ENCODE peak calls at places on chromosomes 16 and 17, in four cellular contexts. P is MCF 10A, E is progenitor cell of endocrine pancreas, N is uterus. H is an unnamed sample.

GRCh38 chr17:67489273-67489672 is 112.2 kb downstream of the PITPNC1 start:
- DNase-seq in P (no peak), N (no peak), E (no peak), H (no peak)

GRCh38 chr17:80104321-80104955 is 3.1 kb downstream of the GAA start:
- DNase-seq in E (no peak), N (no peak), P (no peak), H (no peak)

GRCh38 chr17:4986951-4987766 is at the start of gene CAMTA2:
- DNase-seq in N (peak), E (peak), P (peak), H (peak)

GRCh38 chr17:40932608-40933007 is 4.8 kb downstream of the KRT23 start:
- DNase-seq in N (no peak), P (no peak), E (no peak), H (no peak)

GRCh38 chr17:82200135-82200534 is 12.5 kb downstream of the CCDC57 start:
- DNase-seq in P (no peak), E (no peak), N (no peak), H (no peak)

GRCh38 chr17:46770818-46771600 is 47.5 kb downstream of the WNT3 start:
- DNase-seq in P (no peak), E (peak), N (no peak), H (no peak)

GRCh38 chr17:38673714-38674012 is 1.1 kb downstream of the EPOP start:
- DNase-seq in E (peak), N (no peak), P (no peak), H (no peak)

GRCh38 chr16:68074850-68075249 is 10.3 kb upstream of the NFATC3 start:
- DNase-seq in P (no peak), N (no peak), E (no peak), H (no peak)

GRCh38 chr17:29243792-29244191 is 2.9 kb upstream of the CRYBA1 start:
- DNase-seq in P (peak), E (no peak), N (no peak), H (no peak)

GRCh38 chr17:76027159-76027839 is at the start of gene EVPL:
- DNase-seq in P (peak), N (no peak), E (no peak), H (no peak)

GRCh38 chr17:4711671-4712111 is 1.3 kb downstream of the ARRB2 start:
- DNase-seq in N (no peak), P (no peak), E (no peak), H (no peak)

GRCh38 chr17:35312790-35313711 is 60.4 kb downstream of the SLFN11 start:
- DNase-seq in E (no peak), P (peak), N (peak), H (no peak)

GRCh38 chr17:77834170-77835115 is 124.1 kb upstream of the TNRC6C start:
- DNase-seq in P (peak), N (peak), E (no peak), H (peak)

GRCh38 chr16:84040823-84041391 is 1.7 kb downstream of the SLC38A8 start:
- DNase-seq in E (no peak), N (no peak), P (peak), H (no peak)

GRCh38 chr17:53794875-53795274 is 27.9 kb upstream of the KIF2B start:
- DNase-seq in P (no peak), N (no peak), E (no peak), H (no peak)

GRCh38 chr16:89562027-89562599 is 1.6 kb downstream of the RPL13 start:
- DNase-seq in E (no peak), P (peak), N (no peak), H (peak)

GRCh38 chr17:80673152-80673920 is 128.7 kb downstream of the RPTOR start:
- DNase-seq in E (no peak), P (no peak), N (no peak), H (no peak)

GRCh38 chr17:30956764-30957374 is 14.0 kb upstream of the RNF135 start:
- DNase-seq in E (no peak), P (no peak), N (no peak), H (no peak)

GRCh38 chr17:20105539-20106291 is 96.6 kb downstream of the SPECC1 start:
- DNase-seq in N (no peak), P (no peak), E (no peak), H (no peak)

GRCh38 chr16:25747160-25747758 is 55.5 kb downstream of the HS3ST4 start:
- DNase-seq in N (no peak), P (peak), E (peak), H (no peak)

GRCh38 chr17:81519284-81520020 is 6.9 kb upstream of the ACTG1 start:
- DNase-seq in N (peak), E (peak), P (peak), H (no peak)

GRCh38 chr16:78689031-78689430 is 589.6 kb downstream of the WWOX start:
- DNase-seq in E (no peak), P (peak), N (peak), H (no peak)

GRCh38 chr17:27975146-27976011 is 67.1 kb upstream of the NLK start:
- DNase-seq in E (no peak), P (peak), N (no peak), H (no peak)

GRCh38 chr17:37792787-37793186 is 47.9 kb upstream of the HNF1B start:
- DNase-seq in E (no peak), P (no peak), N (no peak), H (no peak)

GRCh38 chr17:68909066-68909465 is 46.1 kb downstream of the ABCA8 start:
- DNase-seq in P (peak), N (peak), E (no peak), H (no peak)

GRCh38 chr16:3638916-3639644 is 15.4 kb upstream of the DNASE1 start:
- DNase-seq in N (no peak), P (no peak), E (no peak), H (no peak)

GRCh38 chr16:10921536-10922327 is 20.5 kb downstream of the DEXI start:
- DNase-seq in E (no peak), N (no peak), P (peak), H (no peak)

GRCh38 chr17:13646411-13646810 is 44.7 kb upstream of the HS3ST3A1 start:
- DNase-seq in P (no peak), N (no peak), E (no peak), H (no peak)

GRCh38 chr16:75305364-75306101 is 54.1 kb upstream of the BCAR1 start:
- DNase-seq in N (peak), P (peak), E (no peak), H (peak)

DNA sequence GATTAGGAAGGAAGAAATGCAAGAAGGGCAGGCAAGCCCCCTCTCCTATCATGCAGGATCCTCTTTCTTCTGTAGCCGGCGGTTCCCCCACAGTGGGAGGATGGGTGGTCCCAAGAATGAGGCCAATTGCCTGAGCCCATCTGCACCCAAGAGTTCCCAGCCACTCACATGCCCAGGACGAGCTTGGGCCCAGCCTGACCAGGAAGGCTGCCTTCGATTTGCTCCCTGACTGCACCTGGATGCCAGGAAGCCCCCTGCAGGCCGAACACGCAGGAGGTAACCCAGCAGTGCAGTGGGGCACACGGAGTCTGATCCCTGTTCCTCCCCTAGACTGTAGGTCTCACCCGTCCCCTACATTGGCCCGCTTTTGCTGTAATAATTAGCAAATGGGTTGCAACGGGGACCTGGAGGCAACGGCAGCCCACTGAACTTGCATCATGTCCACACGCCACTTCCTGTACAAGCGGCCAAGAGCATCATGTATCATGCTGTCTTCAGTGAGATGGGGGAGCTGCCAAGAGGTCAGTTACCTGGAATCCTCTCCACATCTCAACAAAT is 67.5 kb downstream of the AMFR start:
- DNase-seq in P (no peak), E (no peak), N (no peak), H (no peak)
- TF ChIP-seq CTCF in P (no peak), E (peak), N (no peak), H (no peak)

GRCh38 chr17:16286947-16287562 is 66.2 kb downstream of the CENPV start:
- DNase-seq in E (no peak), P (peak), N (peak), H (peak)
- TF ChIP-seq CTCF in E (no peak), P (no peak), N (no peak), H (no peak)

DNA sequence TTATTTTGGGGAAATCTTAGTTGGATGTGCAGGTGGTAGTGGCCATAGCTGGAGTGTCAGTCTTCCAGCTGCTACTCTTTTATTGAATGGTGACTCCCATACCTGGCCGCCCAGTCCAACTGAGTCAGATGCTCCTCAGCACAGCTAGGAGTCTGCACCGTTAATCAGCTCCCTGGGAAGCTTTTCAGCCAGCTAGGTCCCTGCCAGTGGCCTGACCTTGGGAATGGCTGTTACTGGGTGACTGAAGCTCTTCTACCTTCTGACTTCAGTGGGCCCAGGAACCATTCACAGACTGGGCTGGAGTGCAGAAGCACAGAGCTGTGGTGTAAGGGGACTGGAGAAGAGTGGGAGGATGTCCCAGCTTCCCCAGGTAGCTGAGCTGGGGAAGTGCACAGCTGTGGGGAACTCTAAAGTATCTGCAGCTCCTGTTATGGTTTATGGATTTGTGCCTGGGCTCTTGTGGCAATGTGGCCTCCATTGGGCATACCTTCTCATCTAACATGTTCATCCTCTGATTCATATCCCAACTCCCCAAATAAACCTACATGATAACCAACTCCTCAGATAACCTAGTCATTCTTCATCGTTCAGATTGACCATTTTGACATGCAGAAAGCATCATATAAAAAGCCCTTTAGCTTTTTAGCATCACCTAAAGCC is 14.0 kb downstream of the ALKBH5 start:
- DNase-seq in E (no peak), P (no peak), N (no peak), H (no peak)
- TF ChIP-seq CTCF in E (no peak), P (no peak), N (no peak), H (no peak)

DNA sequence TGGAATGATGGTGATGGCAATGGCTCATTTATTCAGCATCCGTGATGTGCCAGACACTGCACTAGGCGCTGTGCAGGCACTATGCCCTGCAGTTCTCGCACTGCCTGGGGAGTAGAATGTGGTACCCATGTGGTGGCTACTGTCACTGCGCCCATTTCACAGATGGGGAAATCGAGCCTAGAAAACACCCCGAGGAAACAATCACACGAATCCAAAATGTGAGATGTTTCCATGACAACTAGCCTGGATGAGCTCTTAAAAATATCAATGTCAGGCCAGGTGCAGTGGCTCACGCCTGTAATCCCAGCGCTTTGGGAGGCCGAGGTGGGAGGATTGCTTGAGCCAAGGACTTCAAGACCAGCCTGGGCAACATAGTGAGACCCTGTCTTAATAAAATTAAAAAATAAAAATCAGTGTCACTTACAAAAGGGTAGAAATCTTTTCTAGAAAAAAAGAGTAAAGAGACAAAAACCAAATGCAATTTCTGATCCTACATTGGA is 57.9 kb upstream of the TNRC6A start:
- DNase-seq in N (peak), E (no peak), P (no peak), H (no peak)
- TF ChIP-seq CTCF in N (no peak), E (no peak), P (no peak), H (no peak)

GRCh38 chr16:70438325-70438982 is 446 bp downstream of the ST3GAL2 start:
- DNase-seq in E (peak), N (peak), P (no peak), H (no peak)

GRCh38 chr16:70441406-70441990 is 2.6 kb upstream of the ST3GAL2 start:
- DNase-seq in E (no peak), P (no peak), N (no peak), H (no peak)

GRCh38 chr16:70437582-70438324 is 1.1 kb downstream of the ST3GAL2 start:
- DNase-seq in E (no peak), N (peak), P (peak), H (no peak)

GRCh38 chr16:70437017-70437581 is 1.8 kb downstream of the ST3GAL2 start:
- DNase-seq in E (no peak), N (peak), P (peak), H (no peak)

DNA sequence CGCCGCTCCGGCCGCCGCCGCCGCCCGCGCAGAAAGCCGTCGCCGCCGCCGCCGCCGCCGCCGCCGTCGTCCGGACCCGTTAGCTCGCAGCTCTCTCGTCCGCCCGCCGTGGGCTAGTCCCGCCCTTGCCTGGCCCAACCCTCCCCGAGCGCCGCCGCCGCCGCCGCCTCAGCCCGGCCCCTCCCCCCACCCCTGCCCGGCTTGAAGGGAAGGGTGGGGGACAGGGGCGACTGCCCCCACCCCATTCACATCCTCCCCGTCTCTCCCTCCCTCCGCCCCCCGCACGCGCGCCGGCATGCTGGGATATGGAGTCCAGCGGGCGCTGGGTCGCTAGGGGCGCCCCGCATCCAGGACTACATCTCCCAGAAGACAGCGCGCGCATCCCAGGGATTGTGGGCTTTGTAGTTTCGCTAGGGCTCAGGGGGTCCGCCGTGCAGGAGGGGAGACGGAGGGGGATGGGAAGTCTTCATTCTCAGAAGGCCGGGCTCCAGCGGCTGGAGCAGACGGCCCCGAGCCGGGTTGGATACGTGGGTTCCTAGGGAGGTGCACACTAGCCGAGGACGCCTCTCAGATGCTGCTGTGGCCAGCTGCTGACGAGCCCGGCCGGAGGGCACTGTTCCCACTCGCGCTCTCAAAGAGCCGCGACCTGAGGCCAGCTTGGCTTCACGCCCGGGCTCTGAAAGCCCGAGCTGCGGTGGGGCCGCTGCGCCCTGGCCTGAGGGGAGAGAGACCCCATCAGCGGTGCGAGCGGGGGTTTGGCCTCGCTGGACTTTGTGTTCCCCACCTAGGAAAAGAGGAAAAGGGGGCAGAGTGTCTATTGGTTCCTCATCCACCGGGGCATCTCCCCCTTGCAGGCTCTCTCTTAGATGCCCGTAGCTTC is at the start of gene ST3GAL2:
- DNase-seq in N (peak), P (peak), E (peak), H (peak)
- TF ChIP-seq CTCF in N (peak), P (peak), E (no peak), H (no peak)

DNA sequence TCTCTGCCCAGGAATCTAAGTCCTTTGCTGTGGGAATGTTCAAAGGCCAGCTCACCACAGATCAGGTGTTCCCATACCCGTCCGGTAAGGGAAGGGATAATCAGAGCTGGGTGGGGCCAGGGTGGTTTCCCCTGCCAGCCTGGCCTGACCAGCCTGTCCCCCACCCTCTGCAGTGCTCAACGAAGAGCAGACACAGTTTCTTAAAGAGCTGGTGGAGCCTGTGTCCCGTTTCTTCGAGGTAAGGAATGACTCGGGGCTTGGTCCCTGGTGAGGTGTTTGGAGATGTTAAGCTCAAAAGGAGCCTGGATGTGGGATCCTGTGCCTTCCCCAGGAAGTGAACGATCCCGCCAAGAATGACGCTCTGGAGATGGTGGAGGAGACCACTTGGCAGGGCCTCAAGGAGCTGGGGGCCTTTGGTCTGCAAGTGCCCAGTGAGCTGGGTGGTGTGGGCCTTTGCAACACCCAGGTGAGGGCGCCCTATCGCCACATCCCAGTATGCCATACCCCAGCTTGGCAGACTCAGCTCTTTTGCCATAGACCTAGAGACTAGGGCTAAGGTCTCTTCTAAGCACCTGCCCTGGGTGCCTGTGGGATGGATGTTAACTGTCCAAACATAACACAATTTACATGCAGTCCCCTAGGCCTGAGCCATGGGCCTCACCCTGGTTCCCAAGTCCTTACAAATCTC is 999 bp downstream of the ACADVL start:
- DNase-seq in E (no peak), P (peak), N (no peak), H (no peak)
- TF ChIP-seq CTCF in E (peak), P (peak), N (peak), H (no peak)